ENCODE peak calls at places on chromosome 4, in ten cellular contexts. F is cardiac muscle cell; V is CD8-positive, alpha-beta memory T cell; O is psoas muscle; Y is NT2/D1; G is heart left ventricle; I is mucosa of descending colon; N is thoracic aorta; R is PC-3; A is A673. K is an unnamed sample. For H3K36me3, the result is how much of the 10 kb centered on the place peaks cover.

GRCh38 chr4:101958547-101958946 is 168.0 kb downstream of the BANK1 start:
- DNase-seq in F (no peak), V (no peak), O (no peak), Y (no peak), G (no peak), I (no peak), N (no peak), R (no peak), A (no peak), K (no peak)

GRCh38 chr4:110198472-110199419 is at the start of gene ELOVL6:
- DNase-seq in F (peak), V (peak), O (peak), Y (peak), G (peak), I (peak), N (no peak), R (peak), A (peak), K (peak)

GRCh38 chr4:178976861-178977260 is 1534.6 kb upstream of the AGA start:
- DNase-seq in F (no peak), V (no peak), O (no peak), Y (no peak), G (no peak), I (no peak), N (no peak), R (no peak), A (no peak), K (no peak)

GRCh38 chr4:40193018-40193571 is 3.7 kb upstream of the RHOH start:
- DNase-seq in F (no peak), V (no peak), O (no peak), Y (no peak), G (no peak), I (peak), N (no peak), R (no peak), A (peak), K (no peak)

GRCh38 chr4:147351083-147351787 is 129.7 kb upstream of the EDNRA start:
- DNase-seq in F (no peak), V (no peak), O (no peak), Y (no peak), G (no peak), I (no peak), N (no peak), R (peak), A (no peak), K (no peak)

GRCh38 chr4:86818845-86819244 is 30.3 kb downstream of the SLC10A6 start:
- DNase-seq in F (no peak), V (no peak), O (no peak), Y (no peak), G (no peak), I (no peak), N (no peak), R (no peak), A (no peak), K (no peak)

GRCh38 chr4:93000914-93001313 is 697.1 kb downstream of the GRID2 start:
- DNase-seq in F (no peak), V (no peak), O (no peak), Y (no peak), G (no peak), I (no peak), N (no peak), R (no peak), A (no peak), K (no peak)

GRCh38 chr4:108762559-108763225 is at the start of gene ETNPPL:
- DNase-seq in F (peak), V (no peak), O (peak), Y (peak), G (peak), I (peak), N (no peak), R (peak), A (peak), K (no peak)

GRCh38 chr4:137545461-137545861 is 13.2 kb upstream of the PCDH18 start:
- DNase-seq in F (peak), V (no peak), O (no peak), Y (no peak), G (no peak), I (no peak), N (no peak), R (no peak), A (peak), K (no peak)

GRCh38 chr4:186569533-186570192 is 14.3 kb upstream of the MTNR1A start:
- DNase-seq in F (no peak), V (no peak), O (no peak), Y (no peak), G (no peak), I (peak), N (no peak), R (no peak), A (no peak), K (no peak)

GRCh38 chr4:39627413-39627812 is 11.3 kb downstream of the SMIM14 start:
- DNase-seq in F (no peak), V (no peak), O (no peak), Y (no peak), G (no peak), I (no peak), N (no peak), R (no peak), A (no peak), K (no peak)

GRCh38 chr4:31052519-31052918 is 332.4 kb downstream of the PCDH7 start:
- DNase-seq in F (no peak), V (no peak), O (no peak), Y (no peak), G (no peak), I (no peak), N (no peak), R (no peak), A (no peak), K (no peak)

GRCh38 chr4:141541851-141542250 is 94.5 kb upstream of the IL15 start:
- DNase-seq in F (no peak), V (no peak), O (no peak), Y (no peak), G (no peak), I (no peak), N (no peak), R (no peak), A (no peak), K (no peak)

GRCh38 chr4:140243345-140243753 is 89.4 kb upstream of the MAML3 start:
- DNase-seq in F (peak), V (no peak), O (no peak), Y (no peak), G (no peak), I (peak), N (no peak), R (peak), A (peak), K (no peak)

GRCh38 chr4:75696551-75696950 is 23.3 kb upstream of the G3BP2 start:
- DNase-seq in F (no peak), V (no peak), O (no peak), Y (no peak), G (no peak), I (no peak), N (no peak), R (no peak), A (no peak), K (no peak)

GRCh38 chr4:52837716-52838558 is 24.2 kb upstream of the RASL11B start:
- DNase-seq in F (peak), V (no peak), O (no peak), Y (no peak), G (peak), I (no peak), N (no peak), R (peak), A (no peak), K (no peak)

GRCh38 chr4:76067652-76068286 is 6.7 kb upstream of the ART3 start:
- DNase-seq in F (peak), V (peak), O (peak), Y (peak), G (peak), I (peak), N (peak), R (peak), A (peak), K (peak)

GRCh38 chr4:85488416-85488815 is 13.5 kb downstream of the ARHGAP24 start:
- DNase-seq in F (no peak), V (no peak), O (no peak), Y (no peak), G (no peak), I (no peak), N (no peak), R (no peak), A (no peak), K (no peak)

GRCh38 chr4:27692098-27692679 is 831.5 kb downstream of the STIM2 start:
- DNase-seq in F (peak), V (no peak), O (no peak), Y (peak), G (no peak), I (no peak), N (no peak), R (peak), A (peak), K (no peak)

GRCh38 chr4:99657801-99658200 is at the start of gene C4orf54:
- DNase-seq in F (no peak), V (no peak), O (no peak), Y (no peak), G (no peak), I (no peak), N (no peak), R (peak), A (no peak), K (no peak)

GRCh38 chr4:125389713-125390112 is 75.0 kb downstream of the FAT4 start:
- DNase-seq in F (no peak), V (no peak), O (no peak), Y (no peak), G (no peak), I (no peak), N (no peak), R (peak), A (peak), K (no peak)

GRCh38 chr4:125390727-125391126 is 76.0 kb downstream of the FAT4 start:
- DNase-seq in F (no peak), V (no peak), O (no peak), Y (no peak), G (no peak), I (no peak), N (no peak), R (no peak), A (no peak), K (no peak)

GRCh38 chr4:125388653-125389052 is 73.9 kb downstream of the FAT4 start:
- DNase-seq in F (no peak), V (no peak), O (no peak), Y (no peak), G (no peak), I (no peak), N (no peak), R (peak), A (peak), K (no peak)

GRCh38 chr4:125387770-125388169 is 73.0 kb downstream of the FAT4 start:
- DNase-seq in F (no peak), V (no peak), O (no peak), Y (no peak), G (no peak), I (no peak), N (no peak), R (no peak), A (no peak), K (no peak)

DNA sequence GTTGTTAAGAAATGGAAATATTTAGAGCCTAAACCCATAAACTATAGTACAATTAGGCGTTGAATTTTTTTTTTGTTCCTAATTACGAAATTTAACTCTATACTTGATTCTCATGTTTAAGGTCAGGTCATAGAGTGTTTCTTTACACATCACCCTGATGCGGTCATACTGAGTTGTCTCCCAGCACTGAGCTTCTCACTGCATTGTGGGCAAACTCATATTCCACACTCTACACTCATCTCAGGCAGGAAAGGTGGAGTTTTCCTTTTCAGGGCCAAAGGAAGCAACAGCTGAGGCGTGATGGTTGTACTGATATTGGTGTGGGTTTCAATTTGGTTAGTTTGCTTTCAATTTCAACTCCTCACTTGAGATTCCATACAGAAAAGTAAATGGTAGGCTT is 75.4 kb downstream of the FAT4 start:
- DNase-seq in F (no peak), V (no peak), O (no peak), Y (no peak), G (peak), I (no peak), N (no peak), R (peak), A (no peak), K (no peak)
- H3K4me3 ChIP-seq in F (no peak), V (no peak), O (no peak), Y (no peak), G (no peak), I (no peak), N (peak), R (peak), A (no peak), K (no peak)

DNA sequence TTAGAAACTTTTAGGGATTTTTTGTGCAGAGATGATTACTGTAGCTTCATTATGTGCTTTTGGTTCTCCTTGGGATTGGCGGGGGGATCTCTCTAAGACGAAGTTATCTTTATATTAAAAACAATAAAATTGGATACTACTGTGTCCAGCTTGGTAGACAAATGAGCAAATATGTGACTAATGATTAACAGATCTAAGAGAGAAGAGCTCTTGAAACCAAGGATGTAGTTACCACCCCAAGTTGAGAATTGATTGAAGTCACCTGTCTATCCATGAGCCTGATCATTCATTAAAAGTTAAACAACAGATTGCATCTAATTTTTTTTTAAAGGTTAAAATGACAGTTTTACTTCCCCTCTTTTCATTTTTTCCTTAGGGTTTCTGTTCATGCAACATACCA is 8.7 kb downstream of the PAICS start:
- DNase-seq in F (no peak), V (no peak), O (no peak), Y (no peak), G (no peak), I (no peak), N (no peak), R (no peak), A (no peak), K (no peak)
- H3K36me3 ChIP-seq in F (half or more), V (under half), O (under half), Y (half or more), G (half or more), I (under half), N (under half), R (half or more), A (half or more), K (under half)

GRCh38 chr4:164379694-164380093 is 374.2 kb upstream of the SMIM31 start:
- DNase-seq in F (no peak), V (no peak), O (no peak), Y (no peak), G (no peak), I (no peak), N (no peak), R (no peak), A (no peak), K (no peak)

GRCh38 chr4:164381859-164382258 is 372.1 kb upstream of the SMIM31 start:
- DNase-seq in F (no peak), V (no peak), O (no peak), Y (no peak), G (no peak), I (no peak), N (no peak), R (no peak), A (peak), K (no peak)

GRCh38 chr4:164383187-164384181 is 370.4 kb upstream of the SMIM31 start:
- DNase-seq in F (peak), V (no peak), O (no peak), Y (peak), G (peak), I (no peak), N (no peak), R (no peak), A (peak), K (peak)

DNA sequence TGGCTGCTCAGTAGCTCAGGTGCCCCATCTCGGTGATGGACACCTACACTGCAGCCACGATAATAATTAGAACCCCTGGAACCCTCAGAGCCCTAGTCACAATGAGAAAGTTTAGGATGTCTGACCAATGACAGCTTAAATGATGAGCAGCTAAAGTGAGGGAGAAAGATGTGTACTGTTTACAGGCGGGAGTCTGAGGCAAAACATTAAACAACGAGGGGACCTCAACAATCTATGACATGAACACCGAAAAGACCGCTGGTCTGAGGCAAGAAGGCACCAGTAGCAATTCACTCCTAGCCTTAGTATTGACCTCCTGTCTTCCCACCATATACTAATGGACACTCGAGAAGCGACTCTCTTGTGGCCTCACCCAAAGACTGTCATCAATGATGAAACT is 369.5 kb upstream of the SMIM31 start:
- DNase-seq in F (no peak), V (no peak), O (no peak), Y (no peak), G (no peak), I (no peak), N (no peak), R (no peak), A (no peak), K (no peak)
- H3K4me3 ChIP-seq in F (no peak), V (no peak), O (no peak), Y (no peak), G (no peak), I (no peak), N (no peak), R (no peak), A (peak), K (no peak)

GRCh38 chr4:8507251-8507570 is 66.6 kb downstream of the TRMT44 start:
- DNase-seq in F (no peak), V (no peak), O (no peak), Y (no peak), G (no peak), I (no peak), N (no peak), R (no peak), A (no peak), K (no peak)
- H3K36me3 ChIP-seq in F (under half), V (under half), O (under half), Y (under half), G (under half), I (under half), N (under half), R (under half), A (under half), K (under half)

DNA sequence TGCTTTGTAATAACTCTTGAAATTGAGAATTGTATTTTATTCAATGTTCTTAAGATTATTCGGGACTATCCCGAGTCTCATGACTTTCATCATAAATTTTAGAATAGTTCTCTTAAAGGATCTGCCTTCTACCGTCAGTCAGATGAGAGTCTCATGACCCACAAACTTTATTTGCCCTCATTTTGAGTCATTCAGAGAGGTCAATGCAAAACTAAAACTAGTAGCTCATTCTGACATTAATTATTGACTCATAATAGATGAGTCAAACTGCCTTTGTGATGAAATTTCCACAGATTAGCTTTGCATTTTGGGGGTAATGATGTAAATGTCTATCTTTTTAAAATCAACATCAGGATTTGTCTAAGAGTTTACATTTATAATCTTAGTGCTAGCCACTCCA is 1527.3 kb downstream of the TECRL start:
- DNase-seq in F (no peak), V (no peak), O (no peak), Y (no peak), G (no peak), I (no peak), N (no peak), R (peak), A (no peak), K (no peak)
- H3K4me3 ChIP-seq in F (no peak), V (no peak), O (no peak), Y (no peak), G (no peak), I (no peak), N (no peak), R (peak), A (no peak), K (no peak)

K was measured in tibial nerve.